ENCODE peak calls at places on chromosomes 11 and 22, in six cellular contexts. One of them, this sample, is unnamed.

GRCh38 chr11:46330887-46331652 is 16.2 kb upstream of the DGKZ start:
- DNase-seq in fibroblast of lung: no peak
- DNase-seq in PC-3: no peak
- DNase-seq in H9: no peak
- DNase-seq in mammary epithelial cell: no peak
- DNase-seq in OCI-LY7: no peak
- DNase-seq in this sample: no peak

GRCh38 chr11:61569701-61570100 is 11.2 kb downstream of the SYT7 start:
- DNase-seq in mammary epithelial cell: no peak
- DNase-seq in PC-3: no peak
- DNase-seq in fibroblast of lung: no peak
- DNase-seq in OCI-LY7: no peak
- DNase-seq in H9: no peak
- DNase-seq in this sample: no peak

GRCh38 chr22:24833881-24834495 is 28.0 kb downstream of the SGSM1 start:
- DNase-seq in OCI-LY7: no peak
- DNase-seq in H9: no peak
- DNase-seq in fibroblast of lung: no peak
- DNase-seq in mammary epithelial cell: no peak
- DNase-seq in PC-3: no peak
- DNase-seq in this sample: no peak

GRCh38 chr22:24134090-24134846 is 47.0 kb upstream of the SUSD2 start:
- DNase-seq in mammary epithelial cell: no peak
- DNase-seq in fibroblast of lung: peak; percentile 39
- DNase-seq in OCI-LY7: no peak
- DNase-seq in H9: no peak
- DNase-seq in PC-3: no peak
- DNase-seq in this sample: no peak

GRCh38 chr22:19942886-19943664 is 1.5 kb upstream of the TXNRD2 start:
- DNase-seq in OCI-LY7: peak; percentile 54
- DNase-seq in PC-3: peak; percentile 28
- DNase-seq in H9: peak; percentile 26
- DNase-seq in mammary epithelial cell: peak; percentile 67
- DNase-seq in fibroblast of lung: peak; percentile 93
- DNase-seq in this sample: peak; percentile 85

GRCh38 chr22:46390652-46391301 is 55.3 kb downstream of the TRMU start:
- DNase-seq in mammary epithelial cell: peak; percentile 70
- DNase-seq in fibroblast of lung: peak; percentile 68
- DNase-seq in OCI-LY7: no peak
- DNase-seq in H9: no peak
- DNase-seq in PC-3: peak; percentile 63
- DNase-seq in this sample: peak; percentile 75

GRCh38 chr22:47044722-47045545 is 282.5 kb downstream of the TBC1D22A start:
- DNase-seq in OCI-LY7: no peak
- DNase-seq in PC-3: no peak
- DNase-seq in fibroblast of lung: no peak
- DNase-seq in H9: no peak
- DNase-seq in mammary epithelial cell: no peak
- DNase-seq in this sample: no peak

GRCh38 chr22:42920101-42920820 is 63.2 kb upstream of the ARFGAP3 start:
- DNase-seq in OCI-LY7: no peak
- DNase-seq in H9: no peak
- DNase-seq in fibroblast of lung: no peak
- DNase-seq in PC-3: no peak
- DNase-seq in mammary epithelial cell: peak; percentile 55
- DNase-seq in this sample: peak; percentile 63

GRCh38 chr11:10139656-10140055 is 154.4 kb downstream of the SBF2 start:
- DNase-seq in fibroblast of lung: peak; percentile 41
- DNase-seq in mammary epithelial cell: peak; percentile 75
- DNase-seq in PC-3: peak; percentile 69
- DNase-seq in OCI-LY7: no peak
- DNase-seq in H9: no peak
- DNase-seq in this sample: no peak

GRCh38 chr11:3015796-3016195 is 23.7 kb upstream of the NAP1L4 start:
- DNase-seq in fibroblast of lung: no peak
- DNase-seq in H9: no peak
- DNase-seq in mammary epithelial cell: no peak
- DNase-seq in PC-3: no peak
- DNase-seq in OCI-LY7: no peak
- DNase-seq in this sample: peak; percentile 37

GRCh38 chr11:72634016-72634415 is 40.2 kb downstream of the PDE2A start:
- DNase-seq in mammary epithelial cell: no peak
- DNase-seq in fibroblast of lung: no peak
- DNase-seq in PC-3: no peak
- DNase-seq in H9: no peak
- DNase-seq in OCI-LY7: no peak
- DNase-seq in this sample: no peak

GRCh38 chr22:32343929-32344328 is 13.7 kb upstream of the RFPL3 start:
- DNase-seq in mammary epithelial cell: no peak
- DNase-seq in H9: no peak
- DNase-seq in OCI-LY7: no peak
- DNase-seq in fibroblast of lung: no peak
- DNase-seq in PC-3: no peak
- DNase-seq in this sample: no peak

GRCh38 chr11:83566948-83567347 is 280.8 kb upstream of the CCDC90B start:
- DNase-seq in OCI-LY7: no peak
- DNase-seq in H9: no peak
- DNase-seq in fibroblast of lung: peak; percentile 74
- DNase-seq in PC-3: peak; percentile 40
- DNase-seq in mammary epithelial cell: peak; percentile 49
- DNase-seq in this sample: no peak

GRCh38 chr11:119617343-119617713 is 111.7 kb downstream of the NECTIN1 start:
- DNase-seq in OCI-LY7: no peak
- DNase-seq in PC-3: no peak
- DNase-seq in H9: no peak
- DNase-seq in mammary epithelial cell: no peak
- DNase-seq in fibroblast of lung: no peak
- DNase-seq in this sample: no peak

GRCh38 chr11:4202749-4203148 is 108.2 kb downstream of the RRM1 start:
- DNase-seq in fibroblast of lung: no peak
- DNase-seq in PC-3: no peak
- DNase-seq in OCI-LY7: no peak
- DNase-seq in mammary epithelial cell: no peak
- DNase-seq in H9: no peak
- DNase-seq in this sample: peak; percentile 38

GRCh38 chr11:61841636-61842332 is 13.7 kb downstream of the FADS2 start:
- DNase-seq in PC-3: no peak
- DNase-seq in mammary epithelial cell: no peak
- DNase-seq in fibroblast of lung: no peak
- DNase-seq in H9: no peak
- DNase-seq in OCI-LY7: no peak
- DNase-seq in this sample: no peak

GRCh38 chr11:120413480-120413879 is 77.3 kb downstream of the ARHGEF12 start:
- DNase-seq in H9: no peak
- DNase-seq in fibroblast of lung: peak; percentile 40
- DNase-seq in mammary epithelial cell: peak; percentile 72
- DNase-seq in OCI-LY7: no peak
- DNase-seq in PC-3: peak; percentile 79
- DNase-seq in this sample: no peak

GRCh38 chr11:2675540-2675939 is 24.3 kb downstream of the KCNQ1OT1 start:
- DNase-seq in mammary epithelial cell: no peak
- DNase-seq in OCI-LY7: no peak
- DNase-seq in PC-3: no peak
- DNase-seq in H9: peak; percentile 12
- DNase-seq in fibroblast of lung: no peak
- DNase-seq in this sample: no peak

GRCh38 chr11:95764267-95764898 is 25.2 kb downstream of the FAM76B start:
- DNase-seq in mammary epithelial cell: peak; percentile 37
- DNase-seq in OCI-LY7: peak; percentile 67
- DNase-seq in PC-3: peak; percentile 76
- DNase-seq in fibroblast of lung: peak; percentile 82
- DNase-seq in H9: no peak
- DNase-seq in this sample: no peak

GRCh38 chr11:34233215-34233614 is 124.6 kb downstream of the ABTB2 start:
- DNase-seq in PC-3: no peak
- DNase-seq in H9: no peak
- DNase-seq in fibroblast of lung: no peak
- DNase-seq in OCI-LY7: no peak
- DNase-seq in mammary epithelial cell: no peak
- DNase-seq in this sample: no peak

GRCh38 chr11:86608251-86608799 is 64.1 kb downstream of the ME3 start:
- DNase-seq in PC-3: peak; percentile 82
- DNase-seq in H9: peak; percentile 64
- DNase-seq in mammary epithelial cell: peak; percentile 72
- DNase-seq in fibroblast of lung: peak; percentile 85
- DNase-seq in OCI-LY7: peak; percentile 47
- DNase-seq in this sample: peak; percentile 84

GRCh38 chr11:76624515-76625379 is 45.8 kb downstream of the LRRC32 start:
- DNase-seq in mammary epithelial cell: no peak
- DNase-seq in OCI-LY7: no peak
- DNase-seq in PC-3: no peak
- DNase-seq in H9: no peak
- DNase-seq in fibroblast of lung: no peak
- DNase-seq in this sample: no peak

GRCh38 chr11:76627541-76628082 is 42.9 kb downstream of the LRRC32 start:
- DNase-seq in mammary epithelial cell: no peak
- DNase-seq in PC-3: no peak
- DNase-seq in H9: no peak
- DNase-seq in fibroblast of lung: no peak
- DNase-seq in OCI-LY7: peak; percentile 43
- DNase-seq in this sample: no peak

GRCh38 chr11:76626921-76627391 is 43.6 kb downstream of the LRRC32 start:
- DNase-seq in mammary epithelial cell: peak; percentile 73
- DNase-seq in PC-3: peak; percentile 16
- DNase-seq in fibroblast of lung: no peak
- DNase-seq in OCI-LY7: peak; percentile 84
- DNase-seq in H9: no peak
- DNase-seq in this sample: no peak

GRCh38 chr11:76625787-76626186 is 44.8 kb downstream of the LRRC32 start:
- DNase-seq in mammary epithelial cell: no peak
- DNase-seq in fibroblast of lung: peak; percentile 27
- DNase-seq in H9: no peak
- DNase-seq in PC-3: no peak
- DNase-seq in OCI-LY7: no peak
- DNase-seq in this sample: no peak

DNA sequence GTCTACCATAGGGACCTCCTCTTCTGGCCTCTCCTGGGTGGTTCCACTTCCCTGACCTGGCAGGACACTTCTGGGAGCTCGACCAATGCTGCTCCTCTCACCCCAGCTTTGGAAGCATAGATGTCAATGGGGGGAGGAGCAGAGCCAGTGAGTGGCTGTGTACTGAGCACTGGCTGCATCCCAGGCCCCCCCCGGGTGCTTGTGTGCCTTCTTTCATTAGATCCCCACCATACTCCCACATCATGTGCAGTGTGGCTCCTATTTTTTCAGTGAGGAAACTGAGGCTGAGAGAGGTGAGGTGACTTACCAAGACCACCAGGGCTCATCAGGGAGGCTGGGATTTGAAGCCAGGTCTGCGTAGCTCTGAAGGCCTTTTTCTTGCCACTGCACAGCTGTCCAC is 44.3 kb downstream of the LRRC32 start:
- DNase-seq in OCI-LY7: no peak
- DNase-seq in fibroblast of lung: no peak
- DNase-seq in mammary epithelial cell: no peak
- DNase-seq in H9: no peak
- DNase-seq in PC-3: no peak
- DNase-seq in this sample: no peak
- H3K4me2 ChIP-seq in OCI-LY7: peak overlapping the region; percentile 55
- H3K4me2 ChIP-seq in fibroblast of lung: no peak overlapping the region
- H3K4me2 ChIP-seq in mammary epithelial cell: no peak overlapping the region
- H3K4me2 ChIP-seq in H9: no peak overlapping the region
- H3K4me2 ChIP-seq in PC-3: no peak overlapping the region
- H3K4me2 ChIP-seq in this sample: no peak overlapping the region

DNA sequence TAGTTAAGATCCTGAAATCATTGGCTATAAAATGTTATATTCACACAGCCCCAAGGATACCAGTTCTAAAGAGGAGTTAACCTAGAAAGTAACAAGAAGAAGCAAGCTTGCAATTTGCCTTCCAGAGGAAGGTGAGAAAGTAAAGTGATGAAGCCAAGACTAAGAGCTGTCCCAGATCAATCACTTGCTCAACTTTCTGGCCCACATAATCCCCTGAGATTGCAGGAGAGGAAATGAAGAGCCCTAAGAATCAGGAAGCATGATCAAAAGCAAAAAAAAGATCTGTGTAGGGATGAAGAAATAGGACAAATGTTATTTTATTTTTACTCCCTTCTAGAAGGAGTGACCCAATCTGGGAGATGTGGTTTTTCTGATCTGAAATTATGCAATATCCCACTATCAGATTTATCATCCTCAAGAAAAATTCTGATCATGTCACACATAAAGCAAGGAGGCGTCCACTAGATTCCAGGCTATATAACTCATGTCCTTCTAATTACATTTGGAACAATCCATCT is 180.3 kb upstream of the GUCY1A2 start:
- DNase-seq in mammary epithelial cell: no peak
- DNase-seq in fibroblast of lung: no peak
- DNase-seq in H9: no peak
- DNase-seq in PC-3: no peak
- DNase-seq in OCI-LY7: no peak
- DNase-seq in this sample: no peak
- H3K27ac ChIP-seq in mammary epithelial cell: no peak overlapping the region
- H3K27ac ChIP-seq in fibroblast of lung: no peak overlapping the region
- H3K27ac ChIP-seq in H9: no peak overlapping the region
- H3K27ac ChIP-seq in PC-3: no peak overlapping the region
- H3K27ac ChIP-seq in OCI-LY7: no peak overlapping the region
- H3K27ac ChIP-seq in this sample: no peak overlapping the region

GRCh38 chr11:43852057-43852636 is 28.5 kb upstream of the ALKBH3 start:
- DNase-seq in PC-3: peak; percentile 76
- DNase-seq in OCI-LY7: peak; percentile 72
- DNase-seq in mammary epithelial cell: peak; percentile 59
- DNase-seq in fibroblast of lung: peak; percentile 90
- DNase-seq in H9: peak; percentile 67
- DNase-seq in this sample: peak; percentile 48
- H3K4me2 ChIP-seq in PC-3: no peak overlapping the region
- H3K4me2 ChIP-seq in OCI-LY7: no peak overlapping the region
- H3K4me2 ChIP-seq in mammary epithelial cell: no peak overlapping the region
- H3K4me2 ChIP-seq in fibroblast of lung: no peak overlapping the region
- H3K4me2 ChIP-seq in H9: peak overlapping the region; percentile 29
- H3K4me2 ChIP-seq in this sample: no peak overlapping the region

DNA sequence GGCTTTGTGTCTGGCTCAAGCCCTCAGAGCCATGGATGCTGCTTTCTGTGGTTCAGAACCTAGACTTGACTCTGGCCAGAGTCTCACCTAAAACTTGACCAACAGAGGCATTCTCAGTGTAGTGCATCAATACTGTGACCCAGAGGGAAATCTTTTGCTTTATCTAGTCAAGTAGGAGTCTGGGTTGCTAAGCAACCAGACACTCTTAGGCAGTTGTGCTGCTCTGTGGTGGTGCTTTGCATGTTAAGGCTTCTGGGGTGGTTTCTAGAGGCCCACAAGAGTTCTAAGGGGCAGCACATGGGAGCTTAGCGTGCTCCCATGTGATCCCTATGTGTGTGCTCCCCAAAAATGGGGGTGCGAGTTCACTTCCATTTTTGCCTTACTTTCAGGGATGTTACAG is 224.6 kb upstream of the PLET1 start:
- DNase-seq in H9: no peak
- DNase-seq in OCI-LY7: no peak
- DNase-seq in PC-3: no peak
- DNase-seq in mammary epithelial cell: no peak
- DNase-seq in fibroblast of lung: no peak
- DNase-seq in this sample: no peak
- H3K27ac ChIP-seq in H9: no peak overlapping the region
- H3K27ac ChIP-seq in OCI-LY7: no peak overlapping the region
- H3K27ac ChIP-seq in PC-3: no peak overlapping the region
- H3K27ac ChIP-seq in mammary epithelial cell: no peak overlapping the region
- H3K27ac ChIP-seq in fibroblast of lung: no peak overlapping the region
- H3K27ac ChIP-seq in this sample: no peak overlapping the region